ENCODE peak calls at places on chromosomes 5 and 9, in nine cellular contexts. W, B, T, H, M, I, A, X and F are unnamed samples.

GRCh38 chr5:66144799-66145390 is 795 bp downstream of the SREK1 start:
- DNase-seq in W (no peak), B (peak; percentile 62), T (no peak), H (no peak), M (peak; percentile 77), I (peak; percentile 13), A (no peak), X (no peak), F (no peak)

GRCh38 chr5:71932131-71932635 is 175.1 kb upstream of the MAP1B start:
- DNase-seq in W (no peak), B (no peak), T (no peak), H (no peak), M (no peak), I (no peak), A (no peak), X (peak; percentile 30), F (no peak)

GRCh38 chr9:21576331-21577189 is 94.4 kb upstream of the IFNE start:
- DNase-seq in W (peak; percentile 69), B (no peak), T (peak; percentile 71), H (no peak), M (no peak), I (peak; percentile 78), A (no peak), X (no peak), F (no peak)

GRCh38 chr5:28914302-28914701 is 1875.9 kb upstream of the CDH9 start:
- DNase-seq in W (no peak), B (no peak), T (no peak), H (no peak), M (no peak), I (no peak), A (no peak), X (no peak), F (no peak)

GRCh38 chr9:125255781-125256391 is 5.7 kb upstream of the GAPVD1 start:
- DNase-seq in W (no peak), B (peak; percentile 42), T (peak; percentile 31), H (no peak), M (no peak), I (no peak), A (no peak), X (no peak), F (no peak)

GRCh38 chr9:126301985-126302603 is 24.5 kb upstream of the MVB12B start:
- DNase-seq in W (peak; percentile 81), B (peak; percentile 76), T (peak; percentile 50), H (peak; percentile 16), M (peak; percentile 6), I (peak; percentile 83), A (no peak), X (peak; percentile 48), F (no peak)

GRCh38 chr5:34656001-34656699 is at the start of gene RAI14:
- DNase-seq in W (peak; percentile 91), B (peak; percentile 74), T (peak; percentile 36), H (no peak), M (no peak), I (peak; percentile 95), A (peak; percentile 6), X (peak; percentile 77), F (no peak)

GRCh38 chr5:136518174-136518573 is 152.8 kb upstream of the TRPC7 start:
- DNase-seq in W (no peak), B (no peak), T (no peak), H (no peak), M (no peak), I (no peak), A (no peak), X (no peak), F (no peak)

GRCh38 chr5:9324348-9325056 is 221.4 kb downstream of the SEMA5A start:
- DNase-seq in W (no peak), B (no peak), T (no peak), H (no peak), M (no peak), I (no peak), A (no peak), X (no peak), F (no peak)

GRCh38 chr9:111939322-111939721 is 42.7 kb downstream of the UGCG start:
- DNase-seq in W (no peak), B (no peak), T (no peak), H (no peak), M (no peak), I (no peak), A (no peak), X (no peak), F (no peak)

GRCh38 chr5:117161718-117162386 is 587.2 kb upstream of the SEMA6A start:
- DNase-seq in W (no peak), B (no peak), T (no peak), H (no peak), M (no peak), I (no peak), A (no peak), X (no peak), F (no peak)

GRCh38 chr5:79697222-79698164 is 7.9 kb downstream of the CMYA5 start:
- DNase-seq in W (no peak), B (no peak), T (no peak), H (no peak), M (no peak), I (peak; percentile 26), A (no peak), X (no peak), F (no peak)

GRCh38 chr9:4550777-4551476 is 60.7 kb downstream of the SLC1A1 start:
- DNase-seq in W (no peak), B (no peak), T (peak; percentile 29), H (no peak), M (no peak), I (no peak), A (no peak), X (no peak), F (no peak)

GRCh38 chr5:158373623-158374375 is 514.9 kb upstream of the CLINT1 start:
- DNase-seq in W (no peak), B (no peak), T (no peak), H (no peak), M (no peak), I (no peak), A (no peak), X (no peak), F (no peak)

GRCh38 chr9:128819716-128820664 is 1.7 kb downstream of the ENDOG start:
- DNase-seq in W (no peak), B (no peak), T (no peak), H (no peak), M (no peak), I (peak; percentile 68), A (no peak), X (no peak), F (no peak)

GRCh38 chr9:86722706-86723075 is 224.6 kb downstream of the GAS1 start:
- DNase-seq in W (no peak), B (no peak), T (no peak), H (no peak), M (no peak), I (no peak), A (no peak), X (no peak), F (no peak)

GRCh38 chr5:116420540-116420939 is 154.1 kb downstream of the SEMA6A start:
- DNase-seq in W (no peak), B (no peak), T (no peak), H (no peak), M (no peak), I (no peak), A (no peak), X (no peak), F (no peak)

GRCh38 chr5:175842947-175843793 is 28.2 kb upstream of the CPLX2 start:
- DNase-seq in W (peak; percentile 92), B (no peak), T (no peak), H (no peak), M (no peak), I (peak; percentile 96), A (no peak), X (no peak), F (no peak)

GRCh38 chr9:101566904-101567724 is 27.7 kb downstream of the PPP3R2 start:
- DNase-seq in W (peak; percentile 14), B (peak; percentile 15), T (peak; percentile 58), H (peak; percentile 30), M (no peak), I (peak; percentile 32), A (no peak), X (no peak), F (no peak)

GRCh38 chr5:142861011-142861410 is 90.8 kb downstream of the ARHGAP26 start:
- DNase-seq in W (no peak), B (no peak), T (no peak), H (no peak), M (no peak), I (no peak), A (no peak), X (no peak), F (no peak)

GRCh38 chr9:31908158-31908890 is 476.1 kb upstream of the ACO1 start:
- DNase-seq in W (no peak), B (no peak), T (no peak), H (no peak), M (no peak), I (no peak), A (no peak), X (no peak), F (no peak)

GRCh38 chr9:128419061-128419925 is 1.4 kb upstream of the CERCAM start:
- DNase-seq in W (peak; percentile 55), B (peak; percentile 60), T (peak; percentile 13), H (no peak), M (no peak), I (peak; percentile 45), A (no peak), X (no peak), F (no peak)

GRCh38 chr9:125700791-125701190 is 6.2 kb downstream of the MAPKAP1 start:
- DNase-seq in W (no peak), B (no peak), T (peak; percentile 71), H (peak; percentile 23), M (no peak), I (peak; percentile 33), A (no peak), X (no peak), F (peak; percentile 30)

GRCh38 chr5:167783145-167783817 is 508.2 kb upstream of the WWC1 start:
- DNase-seq in W (no peak), B (no peak), T (no peak), H (no peak), M (no peak), I (no peak), A (no peak), X (no peak), F (no peak)

GRCh38 chr9:27400334-27400875 is 103.5 kb upstream of the EQTN start:
- DNase-seq in W (no peak), B (no peak), T (no peak), H (no peak), M (no peak), I (no peak), A (no peak), X (no peak), F (no peak)

GRCh38 chr5:66912787-66913186 is 283.8 kb downstream of the CD180 start:
- DNase-seq in W (no peak), B (no peak), T (no peak), H (no peak), M (peak; percentile 21), I (no peak), A (no peak), X (no peak), F (no peak)

GRCh38 chr9:32928145-32928763 is 73.2 kb downstream of the APTX start:
- DNase-seq in W (no peak), B (no peak), T (no peak), H (no peak), M (peak; percentile 5), I (no peak), A (no peak), X (no peak), F (no peak)

GRCh38 chr5:153952057-153952456 is 86.7 kb downstream of the FAM114A2 start:
- DNase-seq in W (no peak), B (no peak), T (no peak), H (no peak), M (no peak), I (no peak), A (no peak), X (no peak), F (no peak)

GRCh38 chr9:135076876-135077430 is 10.5 kb upstream of the OLFM1 start:
- DNase-seq in W (no peak), B (no peak), T (peak; percentile 4), H (no peak), M (no peak), I (no peak), A (no peak), X (no peak), F (no peak)

GRCh38 chr5:81601912-81602311 is 149.0 kb downstream of the SSBP2 start:
- DNase-seq in W (peak; percentile 9), B (no peak), T (no peak), H (no peak), M (peak; percentile 33), I (peak; percentile 8), A (no peak), X (no peak), F (no peak)

GRCh38 chr9:82554381-82554780 is 508.6 kb downstream of the RASEF start:
- DNase-seq in W (no peak), B (no peak), T (no peak), H (no peak), M (no peak), I (no peak), A (no peak), X (no peak), F (no peak)